ENCODE peak calls at places on chromosome 4, in four cellular contexts. One of them, this sample, is unnamed.

GRCh38 chr4:145278341-145279121 is 98.1 kb upstream of the OTUD4 start:
- DNase-seq in HepG2: no peak
- DNase-seq in SK-N-SH: no peak
- DNase-seq in K562: peak
- DNase-seq in this sample: no peak

GRCh38 chr4:25560605-25561004 is 95.0 kb upstream of the SLC34A2 start:
- DNase-seq in SK-N-SH: no peak
- DNase-seq in K562: no peak
- DNase-seq in HepG2: no peak
- DNase-seq in this sample: no peak

GRCh38 chr4:99735822-99736221 is 78.2 kb upstream of the C4orf54 start:
- DNase-seq in SK-N-SH: no peak
- DNase-seq in HepG2: no peak
- DNase-seq in K562: no peak
- DNase-seq in this sample: no peak

GRCh38 chr4:39510348-39510929 is 16.8 kb downstream of the UGDH start:
- DNase-seq in SK-N-SH: no peak
- DNase-seq in HepG2: no peak
- DNase-seq in K562: no peak
- DNase-seq in this sample: no peak

GRCh38 chr4:73021634-73022033 is 47.9 kb downstream of the COX18 start:
- DNase-seq in HepG2: peak
- DNase-seq in K562: peak
- DNase-seq in SK-N-SH: peak
- DNase-seq in this sample: peak

GRCh38 chr4:173635395-173635794 is 105.4 kb upstream of the HAND2 start:
- DNase-seq in HepG2: no peak
- DNase-seq in SK-N-SH: no peak
- DNase-seq in K562: no peak
- DNase-seq in this sample: no peak

GRCh38 chr4:16785800-16786527 is 112.5 kb downstream of the LDB2 start:
- DNase-seq in K562: no peak
- DNase-seq in SK-N-SH: no peak
- DNase-seq in HepG2: no peak
- DNase-seq in this sample: no peak

GRCh38 chr4:159429693-159430035 is 326.8 kb downstream of the RAPGEF2 start:
- DNase-seq in HepG2: no peak
- DNase-seq in K562: no peak
- DNase-seq in SK-N-SH: no peak
- DNase-seq in this sample: no peak

GRCh38 chr4:178958725-178959440 is 1516.6 kb upstream of the AGA start:
- DNase-seq in SK-N-SH: no peak
- DNase-seq in K562: no peak
- DNase-seq in HepG2: no peak
- DNase-seq in this sample: no peak

GRCh38 chr4:111228396-111228795 is 605.5 kb upstream of the PITX2 start:
- DNase-seq in HepG2: no peak
- DNase-seq in SK-N-SH: no peak
- DNase-seq in K562: no peak
- DNase-seq in this sample: no peak

GRCh38 chr4:145937021-145937861 is 1.4 kb downstream of the ZNF827 start:
- DNase-seq in HepG2: no peak
- DNase-seq in K562: peak
- DNase-seq in SK-N-SH: peak
- DNase-seq in this sample: no peak

GRCh38 chr4:57763070-57763469 is 652.9 kb upstream of the IGFBP7 start:
- DNase-seq in K562: no peak
- DNase-seq in SK-N-SH: no peak
- DNase-seq in HepG2: no peak
- DNase-seq in this sample: no peak

GRCh38 chr4:8112672-8113071 is 45.9 kb downstream of the ABLIM2 start:
- DNase-seq in HepG2: no peak
- DNase-seq in K562: no peak
- DNase-seq in SK-N-SH: no peak
- DNase-seq in this sample: no peak

GRCh38 chr4:47209833-47210232 is 178.5 kb downstream of the GABRB1 start:
- DNase-seq in K562: no peak
- DNase-seq in HepG2: no peak
- DNase-seq in SK-N-SH: no peak
- DNase-seq in this sample: no peak

GRCh38 chr4:76867880-76868655 is 29.9 kb downstream of the SOWAHB start:
- DNase-seq in HepG2: no peak
- DNase-seq in K562: no peak
- DNase-seq in SK-N-SH: no peak
- DNase-seq in this sample: no peak

GRCh38 chr4:83108101-83108861 is 6.2 kb downstream of the PLAC8 start:
- DNase-seq in HepG2: no peak
- DNase-seq in K562: no peak
- DNase-seq in SK-N-SH: no peak
- DNase-seq in this sample: no peak
- H3K9ac ChIP-seq in HepG2: no peak
- H3K9ac ChIP-seq in K562: no peak
- H3K9ac ChIP-seq in SK-N-SH: no peak
- H3K9ac ChIP-seq in this sample: no peak

GRCh38 chr4:151901631-151902030 is 140.8 kb upstream of the GATB start:
- DNase-seq in SK-N-SH: no peak
- DNase-seq in HepG2: no peak
- DNase-seq in K562: no peak
- DNase-seq in this sample: no peak
- TF ChIP-seq ELF1 in SK-N-SH: no peak
- TF ChIP-seq ELF1 in HepG2: no peak
- TF ChIP-seq ELF1 in K562: no peak
- TF ChIP-seq ELF1 in this sample: no peak

DNA sequence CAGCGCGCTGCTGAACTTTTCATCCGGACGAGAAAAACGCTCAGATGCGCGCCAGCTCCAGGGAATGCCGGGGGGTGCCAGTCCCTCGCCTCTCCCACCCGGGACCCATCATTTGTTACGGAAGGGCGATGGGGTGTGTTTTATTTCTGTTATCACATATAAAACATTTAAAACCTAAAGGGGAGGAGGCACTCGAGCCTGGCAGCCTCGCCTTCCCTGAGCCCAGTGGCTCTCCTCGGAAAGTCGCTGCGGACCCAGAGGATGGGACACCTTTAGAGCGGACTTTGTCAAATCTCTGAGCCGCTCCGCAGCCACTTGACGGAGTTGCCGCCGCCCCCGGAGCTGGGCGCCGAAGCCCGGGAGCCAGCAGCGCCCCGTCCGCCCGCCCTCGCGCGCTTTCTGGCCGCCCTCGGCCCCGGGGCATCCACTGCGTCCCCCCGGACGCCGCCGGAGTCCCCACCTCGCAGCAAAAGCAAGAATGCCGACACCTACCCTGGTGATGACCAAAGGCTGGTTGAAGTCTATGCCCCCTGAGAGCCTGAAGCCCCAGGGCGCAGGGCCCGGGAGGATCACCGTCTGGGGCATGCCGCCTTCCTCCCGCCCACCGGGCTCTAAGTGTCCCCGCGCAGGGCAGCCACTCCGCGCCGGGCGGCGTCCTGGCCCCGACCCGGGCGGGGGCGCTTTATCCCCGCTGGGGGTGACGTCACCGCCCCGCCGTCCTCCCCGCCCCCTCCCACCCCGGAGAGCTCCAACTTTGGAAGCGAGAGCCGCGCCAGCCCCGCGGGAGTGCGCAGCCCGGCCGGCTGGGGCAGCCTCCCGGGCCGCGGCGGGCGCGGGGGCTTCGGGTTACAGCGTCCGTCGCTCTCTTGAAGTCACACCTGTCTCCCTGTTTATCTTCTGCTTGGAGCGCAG is at the start of gene PDLIM3:
- DNase-seq in HepG2: peak
- DNase-seq in SK-N-SH: peak
- DNase-seq in K562: peak
- DNase-seq in this sample: peak
- H3K9ac ChIP-seq in HepG2: peak
- H3K9ac ChIP-seq in SK-N-SH: peak
- H3K9ac ChIP-seq in K562: no peak
- H3K9ac ChIP-seq in this sample: peak

GRCh38 chr4:6470502-6471302 is 1.7 kb downstream of the PPP2R2C start:
- DNase-seq in HepG2: no peak
- DNase-seq in SK-N-SH: peak
- DNase-seq in K562: peak
- DNase-seq in this sample: no peak
- TF ChIP-seq ELF1 in HepG2: no peak
- TF ChIP-seq ELF1 in SK-N-SH: no peak
- TF ChIP-seq ELF1 in K562: no peak
- TF ChIP-seq ELF1 in this sample: no peak

GRCh38 chr4:182066037-182066436 is 177.2 kb upstream of the TENM3 start:
- DNase-seq in HepG2: no peak
- DNase-seq in SK-N-SH: no peak
- DNase-seq in K562: no peak
- DNase-seq in this sample: no peak

GRCh38 chr4:182065255-182065654 is 177.9 kb upstream of the TENM3 start:
- DNase-seq in SK-N-SH: no peak
- DNase-seq in HepG2: no peak
- DNase-seq in K562: no peak
- DNase-seq in this sample: no peak

GRCh38 chr4:182062936-182063335 is 180.3 kb upstream of the TENM3 start:
- DNase-seq in HepG2: no peak
- DNase-seq in SK-N-SH: no peak
- DNase-seq in K562: no peak
- DNase-seq in this sample: no peak

GRCh38 chr4:182062458-182062857 is 180.7 kb upstream of the TENM3 start:
- DNase-seq in K562: no peak
- DNase-seq in SK-N-SH: no peak
- DNase-seq in HepG2: no peak
- DNase-seq in this sample: no peak

GRCh38 chr4:182063651-182064050 is 179.6 kb upstream of the TENM3 start:
- DNase-seq in SK-N-SH: no peak
- DNase-seq in K562: no peak
- DNase-seq in HepG2: no peak
- DNase-seq in this sample: no peak
- H3K9ac ChIP-seq in SK-N-SH: no peak
- H3K9ac ChIP-seq in K562: no peak
- H3K9ac ChIP-seq in HepG2: no peak
- H3K9ac ChIP-seq in this sample: no peak

GRCh38 chr4:14225683-14226207 is 598.2 kb upstream of the BOD1L1 start:
- DNase-seq in K562: no peak
- DNase-seq in SK-N-SH: no peak
- DNase-seq in HepG2: no peak
- DNase-seq in this sample: no peak
- TF ChIP-seq ELF1 in K562: no peak
- TF ChIP-seq ELF1 in SK-N-SH: no peak
- TF ChIP-seq ELF1 in HepG2: no peak
- TF ChIP-seq ELF1 in this sample: no peak